ENCODE peak calls at places on chromosomes 7 and 10, in eight cellular contexts. F, W, B, M, T, R, Y and E are unnamed samples.

GRCh38 chr10:21052709-21053104 is 155.6 kb upstream of the NEBL start:
- DNase-seq in F (no peak), W (no peak), B (no peak), M (no peak), T (no peak), R (no peak), Y (no peak), E (no peak)

GRCh38 chr10:74394416-74394969 is 243.5 kb downstream of the ADK start:
- DNase-seq in F (no peak), W (no peak), B (no peak), M (no peak), T (no peak), R (no peak), Y (no peak), E (no peak)

GRCh38 chr7:31101544-31101943 is 49.4 kb downstream of the ADCYAP1R1 start:
- DNase-seq in F (no peak), W (no peak), B (no peak), M (no peak), T (no peak), R (no peak), Y (no peak), E (no peak)

GRCh38 chr10:79254333-79255006 is 92.8 kb upstream of the PPIF start:
- DNase-seq in F (no peak), W (no peak), B (no peak), M (no peak), T (no peak), R (no peak), Y (no peak), E (no peak)

GRCh38 chr7:130409722-130410072 is 29.4 kb downstream of the CPA1 start:
- DNase-seq in F (no peak), W (no peak), B (no peak), M (no peak), T (no peak), R (no peak), Y (no peak), E (no peak)

GRCh38 chr10:6465854-6466524 is 114.1 kb downstream of the PRKCQ start:
- DNase-seq in F (no peak), W (no peak), B (no peak), M (no peak), T (no peak), R (no peak), Y (no peak), E (peak)

GRCh38 chr7:42156957-42157721 is 79.9 kb downstream of the GLI3 start:
- DNase-seq in F (no peak), W (no peak), B (no peak), M (no peak), T (no peak), R (no peak), Y (no peak), E (peak)

GRCh38 chr7:67918158-67918557 is 921.5 kb downstream of the TYW1 start:
- DNase-seq in F (no peak), W (no peak), B (no peak), M (no peak), T (no peak), R (no peak), Y (no peak), E (no peak)

GRCh38 chr7:66088861-66089838 is 13.5 kb downstream of the ASL start:
- DNase-seq in F (no peak), W (no peak), B (no peak), M (no peak), T (no peak), R (no peak), Y (no peak), E (peak)

GRCh38 chr10:79007037-79007842 is 61.5 kb upstream of the ZMIZ1 start:
- DNase-seq in F (no peak), W (no peak), B (no peak), M (no peak), T (no peak), R (no peak), Y (no peak), E (no peak)

GRCh38 chr10:97907830-97908229 is 58.2 kb downstream of the GOLGA7B start:
- DNase-seq in F (no peak), W (no peak), B (no peak), M (no peak), T (no peak), R (no peak), Y (no peak), E (no peak)

GRCh38 chr10:124240721-124241350 is 147.4 kb upstream of the CHST15 start:
- DNase-seq in F (no peak), W (peak), B (no peak), M (no peak), T (no peak), R (no peak), Y (no peak), E (no peak)

GRCh38 chr7:128812514-128813168 is 17.6 kb upstream of the FLNC start:
- DNase-seq in F (no peak), W (peak), B (no peak), M (no peak), T (no peak), R (peak), Y (no peak), E (no peak)

GRCh38 chr7:77727527-77727926 is 31.3 kb downstream of the RSBN1L start:
- DNase-seq in F (no peak), W (no peak), B (no peak), M (no peak), T (no peak), R (peak), Y (no peak), E (no peak)

GRCh38 chr7:151009340-151010001 is 14.8 kb downstream of the ATG9B start:
- DNase-seq in F (no peak), W (no peak), B (no peak), M (no peak), T (no peak), R (no peak), Y (no peak), E (no peak)

GRCh38 chr7:21943436-21943835 is 2.3 kb downstream of the CDCA7L start:
- DNase-seq in F (no peak), W (no peak), B (no peak), M (no peak), T (no peak), R (no peak), Y (no peak), E (no peak)

GRCh38 chr10:44992070-44992731 is 8.5 kb upstream of the ZNF22 start:
- DNase-seq in F (no peak), W (no peak), B (no peak), M (no peak), T (no peak), R (no peak), Y (no peak), E (no peak)

GRCh38 chr7:10571759-10572158 is 401.9 kb upstream of the PHF14 start:
- DNase-seq in F (no peak), W (no peak), B (no peak), M (no peak), T (no peak), R (no peak), Y (no peak), E (no peak)